ENCODE peak calls at places on chromosomes 16 and 17, in four cellular contexts. One of them, this sample, is unnamed.

GRCh38 chr17:46977348-46977747 is 1.7 kb downstream of the RPRML start:
- DNase-seq in omental fat pad: no peak
- DNase-seq in stimulated activated CD4-positive, alpha-beta T cell treated with anti-CD3 and anti-CD28 coated beads, TNF-alpha, amount 100 ng/mL, for 4 hours: no peak
- DNase-seq in tibial nerve: no peak
- DNase-seq in this sample: no peak

GRCh38 chr16:27179500-27180072 is 23.7 kb upstream of the KDM8 start:
- DNase-seq in omental fat pad: peak; percentile 85
- DNase-seq in stimulated activated CD4-positive, alpha-beta T cell treated with anti-CD3 and anti-CD28 coated beads, TNF-alpha, amount 100 ng/mL, for 4 hours: peak; percentile 77
- DNase-seq in tibial nerve: peak; percentile 70
- DNase-seq in this sample: peak; percentile 72

GRCh38 chr17:27294689-27295630 is 1.0 kb downstream of the WSB1 start:
- DNase-seq in omental fat pad: no peak
- DNase-seq in stimulated activated CD4-positive, alpha-beta T cell treated with anti-CD3 and anti-CD28 coated beads, TNF-alpha, amount 100 ng/mL, for 4 hours: peak; percentile 2
- DNase-seq in tibial nerve: peak; percentile 39
- DNase-seq in this sample: peak; percentile 87

GRCh38 chr16:85391769-85392583 is 221.1 kb upstream of the GSE1 start:
- DNase-seq in omental fat pad: no peak
- DNase-seq in stimulated activated CD4-positive, alpha-beta T cell treated with anti-CD3 and anti-CD28 coated beads, TNF-alpha, amount 100 ng/mL, for 4 hours: no peak
- DNase-seq in tibial nerve: peak; percentile 12
- DNase-seq in this sample: no peak

GRCh38 chr17:6868579-6868978 is 37.0 kb upstream of the TEKT1 start:
- DNase-seq in omental fat pad: no peak
- DNase-seq in stimulated activated CD4-positive, alpha-beta T cell treated with anti-CD3 and anti-CD28 coated beads, TNF-alpha, amount 100 ng/mL, for 4 hours: no peak
- DNase-seq in tibial nerve: no peak
- DNase-seq in this sample: peak; percentile 69

GRCh38 chr16:55411231-55411630 is 67.8 kb upstream of the MMP2 start:
- DNase-seq in omental fat pad: no peak
- DNase-seq in stimulated activated CD4-positive, alpha-beta T cell treated with anti-CD3 and anti-CD28 coated beads, TNF-alpha, amount 100 ng/mL, for 4 hours: no peak
- DNase-seq in tibial nerve: no peak
- DNase-seq in this sample: peak; percentile 1

GRCh38 chr17:4734857-4735475 is 3.7 kb downstream of the MED11 start:
- DNase-seq in omental fat pad: no peak
- DNase-seq in stimulated activated CD4-positive, alpha-beta T cell treated with anti-CD3 and anti-CD28 coated beads, TNF-alpha, amount 100 ng/mL, for 4 hours: no peak
- DNase-seq in tibial nerve: no peak
- DNase-seq in this sample: no peak

GRCh38 chr16:71626858-71627213 is 852 bp downstream of the MARVELD3 start:
- DNase-seq in omental fat pad: no peak
- DNase-seq in stimulated activated CD4-positive, alpha-beta T cell treated with anti-CD3 and anti-CD28 coated beads, TNF-alpha, amount 100 ng/mL, for 4 hours: no peak
- DNase-seq in tibial nerve: no peak
- DNase-seq in this sample: no peak

GRCh38 chr17:36869856-36870617 is 67.2 kb upstream of the LHX1 start:
- DNase-seq in omental fat pad: no peak
- DNase-seq in stimulated activated CD4-positive, alpha-beta T cell treated with anti-CD3 and anti-CD28 coated beads, TNF-alpha, amount 100 ng/mL, for 4 hours: no peak
- DNase-seq in tibial nerve: no peak
- DNase-seq in this sample: peak; percentile 76

GRCh38 chr17:77694391-77695363 is 263.8 kb upstream of the TNRC6C start:
- DNase-seq in omental fat pad: no peak
- DNase-seq in stimulated activated CD4-positive, alpha-beta T cell treated with anti-CD3 and anti-CD28 coated beads, TNF-alpha, amount 100 ng/mL, for 4 hours: no peak
- DNase-seq in tibial nerve: no peak
- DNase-seq in this sample: no peak

GRCh38 chr17:19265755-19266154 is 28.6 kb downstream of the EPN2 start:
- DNase-seq in omental fat pad: no peak
- DNase-seq in stimulated activated CD4-positive, alpha-beta T cell treated with anti-CD3 and anti-CD28 coated beads, TNF-alpha, amount 100 ng/mL, for 4 hours: no peak
- DNase-seq in tibial nerve: no peak
- DNase-seq in this sample: no peak

GRCh38 chr17:49557204-49558024 is 18.3 kb upstream of the NXPH3 start:
- DNase-seq in omental fat pad: no peak
- DNase-seq in stimulated activated CD4-positive, alpha-beta T cell treated with anti-CD3 and anti-CD28 coated beads, TNF-alpha, amount 100 ng/mL, for 4 hours: no peak
- DNase-seq in tibial nerve: no peak
- DNase-seq in this sample: peak; percentile 53

GRCh38 chr17:16428098-16428882 is 12.9 kb downstream of the TRPV2 start:
- DNase-seq in omental fat pad: no peak
- DNase-seq in stimulated activated CD4-positive, alpha-beta T cell treated with anti-CD3 and anti-CD28 coated beads, TNF-alpha, amount 100 ng/mL, for 4 hours: no peak
- DNase-seq in tibial nerve: no peak
- DNase-seq in this sample: peak; percentile 55